ENCODE peak calls at places on chromosomes 7 and 10, in five cellular contexts. J is HCT116, V is K562, I is IMR-90, G is GM12878. W is an unnamed sample.

GRCh38 chr10:124162774-124163354 is 69.5 kb upstream of the CHST15 start:
- DNase-seq in J (no peak), V (no peak), I (no peak), G (no peak), W (no peak)

GRCh38 chr7:47074702-47075153 is 507.2 kb downstream of the TNS3 start:
- DNase-seq in J (no peak), V (peak; percentile 18), I (no peak), G (no peak), W (no peak)

GRCh38 chr10:69232736-69233135 is 12.6 kb downstream of the HKDC1 start:
- DNase-seq in J (no peak), V (no peak), I (no peak), G (no peak), W (no peak)

GRCh38 chr7:120168066-120168465 is 104.9 kb upstream of the KCND2 start:
- DNase-seq in J (no peak), V (no peak), I (peak; percentile 62), G (no peak), W (no peak)

GRCh38 chr10:123997486-123998196 is 95.8 kb downstream of the CHST15 start:
- DNase-seq in J (no peak), V (no peak), I (peak; percentile 87), G (peak; percentile 51), W (no peak)

GRCh38 chr10:8114741-8115340 is 60.4 kb downstream of the GATA3 start:
- DNase-seq in J (no peak), V (no peak), I (no peak), G (no peak), W (no peak)

GRCh38 chr10:34189830-34190229 is 625.3 kb downstream of the PARD3 start:
- DNase-seq in J (no peak), V (no peak), I (no peak), G (no peak), W (no peak)

GRCh38 chr7:158957507-158957900 is 101.1 kb downstream of the DYNC2I1 start:
- DNase-seq in J (no peak), V (peak; percentile 50), I (no peak), G (no peak), W (no peak)

GRCh38 chr10:61752111-61753011 is 89.6 kb downstream of the CABCOCO1 start:
- DNase-seq in J (peak; percentile 31), V (peak; percentile 51), I (peak; percentile 51), G (no peak), W (no peak)

GRCh38 chr7:125195156-125195555 is 265.5 kb upstream of the POT1 start:
- DNase-seq in J (no peak), V (no peak), I (no peak), G (no peak), W (no peak)

GRCh38 chr10:97701438-97702064 is 12.0 kb upstream of the MARVELD1 start:
- DNase-seq in J (no peak), V (peak; percentile 73), I (peak; percentile 77), G (no peak), W (peak; percentile 74)

GRCh38 chr10:8128511-8128910 is 74.0 kb downstream of the GATA3 start:
- DNase-seq in J (no peak), V (no peak), I (no peak), G (no peak), W (no peak)

GRCh38 chr10:101137271-101137670 is 6.2 kb downstream of the TLX1 start:
- DNase-seq in J (no peak), V (no peak), I (no peak), G (no peak), W (no peak)

GRCh38 chr7:108598858-108599257 is 29.2 kb downstream of the DNAJB9 start:
- DNase-seq in J (no peak), V (no peak), I (no peak), G (no peak), W (no peak)

GRCh38 chr7:90618880-90619279 is 22.8 kb downstream of the CDK14 start:
- DNase-seq in J (no peak), V (no peak), I (no peak), G (no peak), W (no peak)

GRCh38 chr7:46625032-46625431 is 704.0 kb upstream of the IGFBP3 start:
- DNase-seq in J (no peak), V (no peak), I (no peak), G (no peak), W (no peak)

GRCh38 chr7:1253591-1254207 is 21.0 kb downstream of the UNCX start:
- DNase-seq in J (no peak), V (no peak), I (no peak), G (no peak), W (no peak)

DNA sequence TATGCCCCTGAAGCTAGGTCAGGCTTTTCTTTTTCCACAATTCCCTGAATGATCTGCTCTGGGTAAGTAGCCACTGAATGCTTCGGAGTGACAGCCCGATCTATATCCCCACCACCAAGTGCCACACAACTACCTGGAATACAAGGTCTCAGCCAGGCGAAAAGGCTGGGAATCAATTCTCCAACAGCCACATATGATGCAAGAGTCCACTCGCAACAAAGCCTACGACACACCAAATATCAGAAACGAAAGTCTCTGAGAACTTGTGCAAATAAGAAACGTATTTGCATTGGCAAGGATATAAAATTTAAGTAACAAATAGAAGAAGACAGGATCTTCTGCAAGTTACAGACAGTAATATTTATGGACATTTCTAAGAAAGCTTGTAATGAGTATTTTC is 5.7 kb downstream of the HIPK2 start:
- DNase-seq in J (no peak), V (no peak), I (no peak), G (no peak), W (no peak)
- TF ChIP-seq RAD21 in J (no peak), V (no peak), I (no peak), G (no peak), W (no peak)

GRCh38 chr10:87683356-87683755 is 23.7 kb downstream of the PAPSS2 start:
- DNase-seq in J (no peak), V (no peak), I (no peak), G (no peak), W (no peak)
- TF ChIP-seq CEBPB in J (no peak), V (no peak), I (no peak), G (no peak), W (no peak)

GRCh38 chr7:151804756-151805503 is 72.0 kb downstream of the PRKAG2 start:
- DNase-seq in J (no peak), V (no peak), I (no peak), G (no peak), W (no peak)

GRCh38 chr7:151807876-151808275 is 69.0 kb downstream of the PRKAG2 start:
- DNase-seq in J (no peak), V (no peak), I (no peak), G (no peak), W (no peak)

GRCh38 chr7:151806938-151807775 is 69.8 kb downstream of the PRKAG2 start:
- DNase-seq in J (no peak), V (no peak), I (no peak), G (no peak), W (no peak)

GRCh38 chr7:151808296-151809155 is 68.4 kb downstream of the PRKAG2 start:
- DNase-seq in J (peak; percentile 44), V (no peak), I (no peak), G (no peak), W (peak; percentile 87)

DNA sequence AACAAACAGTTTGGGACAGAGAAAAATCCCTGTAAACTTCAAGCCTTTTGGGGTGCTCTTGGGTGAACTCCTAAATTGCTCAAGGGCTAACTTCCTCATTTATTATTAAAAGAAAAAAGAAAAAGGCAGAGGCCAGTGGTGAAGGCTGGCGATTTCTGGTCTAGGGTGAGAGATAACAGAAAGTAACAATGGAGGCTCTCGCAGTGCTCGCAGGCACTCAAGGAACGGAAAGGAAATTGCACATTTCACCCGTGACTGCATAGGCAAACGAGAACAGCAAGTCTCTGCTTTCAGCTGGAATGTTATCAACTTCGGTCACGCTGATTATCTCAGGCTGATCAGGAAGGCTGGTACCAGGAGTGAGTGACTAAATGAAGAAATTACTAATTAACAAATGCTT is 70.7 kb downstream of the PRKAG2 start:
- DNase-seq in J (no peak), V (no peak), I (no peak), G (no peak), W (no peak)
- TF ChIP-seq RAD21 in J (no peak), V (no peak), I (no peak), G (no peak), W (no peak)

DNA sequence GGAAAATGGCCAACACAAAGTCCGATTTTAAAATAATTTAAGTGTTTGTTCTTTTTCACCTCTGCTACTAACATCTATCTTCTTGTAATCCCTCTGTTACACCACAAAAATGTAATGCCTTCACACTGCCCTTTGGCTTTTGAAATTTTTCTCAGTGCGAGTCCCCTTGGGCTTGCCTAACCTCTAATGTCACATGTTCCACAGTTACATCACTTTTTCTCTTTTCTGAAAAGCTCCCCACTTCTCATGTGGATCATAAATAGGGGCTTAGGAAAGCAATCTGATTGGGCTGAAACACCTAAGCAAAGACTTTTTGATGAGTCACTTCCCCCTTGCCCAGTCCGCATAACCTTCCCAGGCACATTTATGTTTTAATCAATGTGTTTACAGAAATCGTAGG is 288.2 kb downstream of the IPMK start:
- DNase-seq in J (peak; percentile 21), V (no peak), I (no peak), G (no peak), W (no peak)
- TF ChIP-seq CEBPB in J (no peak), V (no peak), I (no peak), G (no peak), W (no peak)

DNA sequence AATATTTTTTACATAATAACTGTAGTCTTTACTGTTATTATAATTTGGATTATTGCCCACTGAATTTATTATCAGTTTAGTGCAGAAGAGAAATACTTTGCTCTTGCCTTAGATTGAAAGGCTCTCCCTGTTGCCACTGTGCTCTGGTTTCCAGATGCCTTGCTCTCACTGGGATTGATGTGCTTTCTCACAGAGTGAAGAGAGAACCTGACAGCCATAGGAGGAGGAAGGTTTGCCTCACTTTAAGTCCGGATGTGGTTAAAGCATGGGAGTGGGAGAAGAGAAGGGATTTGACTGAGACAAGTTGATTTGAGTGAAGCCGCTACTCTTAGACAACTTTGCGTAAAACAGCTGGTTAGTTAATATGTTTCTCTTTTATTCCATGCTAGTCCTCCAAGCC is 68.2 kb upstream of the RPA3 start:
- DNase-seq in J (no peak), V (peak; percentile 12), I (no peak), G (no peak), W (no peak)
- TF ChIP-seq RAD21 in J (no peak), V (no peak), I (no peak), G (no peak), W (no peak)

GRCh38 chr7:150335101-150335773 is 6.2 kb downstream of the RARRES2 start:
- DNase-seq in J (no peak), V (no peak), I (peak; percentile 89), G (no peak), W (no peak)
- TF ChIP-seq CEBPB in J (no peak), V (peak; percentile 74), I (peak; percentile 97), G (no peak), W (no peak)

DNA sequence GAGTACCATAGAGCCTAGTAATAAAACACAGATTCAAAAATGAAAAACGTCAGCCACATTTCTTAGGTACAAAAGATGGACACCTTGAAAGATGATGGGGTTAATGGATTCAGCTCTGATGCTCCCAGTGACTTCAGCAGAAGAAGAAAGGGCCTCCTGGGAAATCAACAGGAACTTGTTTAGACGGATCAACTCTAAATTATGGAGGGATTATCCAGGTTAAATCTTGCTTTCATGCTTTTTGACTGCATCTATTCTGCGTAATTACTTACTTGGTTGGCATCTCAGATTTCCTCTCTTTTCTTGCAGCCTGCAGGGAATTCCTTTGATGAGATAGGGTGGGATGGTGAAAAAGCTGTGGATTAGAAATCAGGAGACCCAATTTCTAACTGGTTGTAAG is 82.6 kb downstream of the TMEM178B start:
- DNase-seq in J (no peak), V (no peak), I (no peak), G (no peak), W (no peak)
- TF ChIP-seq RAD21 in J (no peak), V (no peak), I (no peak), G (no peak), W (no peak)

GRCh38 chr10:23693398-23693797 is 254.5 kb downstream of the OTUD1 start:
- DNase-seq in J (no peak), V (peak; percentile 1), I (no peak), G (no peak), W (no peak)
- TF ChIP-seq CEBPB in J (no peak), V (no peak), I (no peak), G (no peak), W (no peak)

W was measured in A549.